ENCODE peak calls at places on chromosomes 16 and 17, in five cellular contexts. E, P, Y, B and K are unnamed samples. For H3K4me1, the result is how much of the 10 kb centered on the place peaks cover.

GRCh38 chr17:81719410-81720266 is 7.6 kb downstream of the SLC25A10 start:
- DNase-seq in E (no peak), P (no peak), Y (no peak), B (no peak), K (no peak)

GRCh38 chr17:5225668-5226457 is 8.8 kb downstream of the SCIMP start:
- DNase-seq in E (no peak), P (no peak), Y (peak), B (no peak), K (no peak)

GRCh38 chr17:59814685-59815084 is 78.1 kb downstream of the TUBD1 start:
- DNase-seq in E (no peak), P (no peak), Y (no peak), B (no peak), K (no peak)

GRCh38 chr16:67672739-67673662 is 6.4 kb downstream of the C16orf86 start:
- DNase-seq in E (peak), P (peak), Y (peak), B (peak), K (peak)

GRCh38 chr17:35807371-35808144 is 1.7 kb upstream of the TAF15 start:
- DNase-seq in E (no peak), P (peak), Y (peak), B (no peak), K (peak)

GRCh38 chr16:7161886-7162285 is 170.8 kb upstream of the RBFOX1 start:
- DNase-seq in E (no peak), P (no peak), Y (no peak), B (no peak), K (no peak)

GRCh38 chr16:53511403-53512280 is 8.6 kb upstream of the AKTIP start:
- DNase-seq in E (no peak), P (peak), Y (no peak), B (no peak), K (no peak)

GRCh38 chr17:59542960-59543635 is 22.3 kb upstream of the DHX40 start:
- DNase-seq in E (no peak), P (no peak), Y (no peak), B (no peak), K (no peak)

GRCh38 chr17:32488177-32488542 is 1.4 kb downstream of the CDK5R1 start:
- DNase-seq in E (no peak), P (no peak), Y (no peak), B (no peak), K (no peak)
- H3K4me3 ChIP-seq in E (peak), P (peak), Y (no peak), B (peak), K (peak)

DNA sequence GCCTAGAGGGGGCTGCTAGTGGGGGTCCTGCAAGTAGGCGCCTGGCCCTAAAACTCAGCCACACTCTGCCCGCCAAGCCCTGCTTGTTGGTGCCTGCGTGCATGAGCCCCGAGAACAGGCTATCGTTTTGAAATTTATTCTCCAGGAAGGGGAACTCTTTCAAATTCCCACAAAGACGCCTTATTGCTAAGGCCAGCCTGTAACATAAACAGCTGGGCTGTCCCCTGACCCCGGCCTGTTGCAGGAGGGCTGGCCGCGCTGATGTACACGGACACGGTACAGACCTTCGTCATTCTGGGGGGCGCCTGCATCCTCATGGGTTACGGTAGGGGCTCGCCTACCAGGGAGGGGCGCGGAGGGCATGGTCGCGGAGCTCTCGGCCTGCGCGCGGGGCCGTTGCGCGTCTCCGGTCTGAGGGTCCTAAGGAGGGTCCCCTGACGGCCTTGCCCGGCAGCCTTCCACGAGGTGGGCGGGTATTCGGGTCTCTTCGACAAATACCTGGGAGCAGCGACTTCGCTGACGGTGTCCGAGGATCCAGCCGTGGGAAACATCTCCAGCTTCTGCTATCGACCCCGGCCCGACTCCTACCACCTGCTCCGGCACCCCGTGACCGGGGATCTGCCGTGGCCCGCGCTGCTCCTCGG is 4.3 kb downstream of the SLC5A2 start:
- DNase-seq in E (no peak), P (no peak), Y (no peak), B (peak), K (no peak)
- TF ChIP-seq EZH2 in E (peak), P (no peak), Y (no peak), B (no peak), K (no peak)

GRCh38 chr16:4684763-4685162 is 8.6 kb upstream of the NUDT16L1 start:
- DNase-seq in E (no peak), P (peak), Y (no peak), B (no peak), K (no peak)
- H3K4me1 ChIP-seq in E (under half), P (under half), Y (under half), B (under half), K (under half)

GRCh38 chr16:28166394-28167208 is 45.2 kb downstream of the XPO6 start:
- DNase-seq in E (no peak), P (peak), Y (peak), B (no peak), K (peak)
- H3K4me3 ChIP-seq in E (no peak), P (no peak), Y (no peak), B (no peak), K (no peak)

DNA sequence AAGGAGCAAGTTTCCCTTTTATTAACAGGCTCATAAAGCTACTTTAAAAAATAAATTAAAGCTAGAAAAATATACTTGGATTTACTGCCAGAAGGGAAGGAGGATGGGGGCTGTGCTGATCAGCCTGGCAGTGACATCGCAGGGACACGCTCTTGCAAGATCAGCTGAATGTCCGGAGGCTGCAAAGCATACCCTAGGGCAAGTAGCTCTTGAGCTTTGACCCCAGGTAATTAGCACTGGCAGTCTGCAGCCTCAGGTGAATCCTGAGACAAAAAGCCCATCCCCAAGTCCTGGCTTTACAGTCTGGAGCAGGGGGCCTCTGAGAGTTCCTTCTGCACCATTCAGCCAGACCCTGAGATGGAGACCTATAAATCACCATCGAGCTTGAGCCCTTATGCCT is 131.8 kb downstream of the TMEM114 start:
- DNase-seq in E (no peak), P (no peak), Y (no peak), B (no peak), K (no peak)
- TF ChIP-seq EZH2 in E (no peak), P (no peak), Y (no peak), B (no peak), K (no peak)

GRCh38 chr16:71899171-71899570 is 3.8 kb downstream of the IST1 start:
- DNase-seq in E (no peak), P (no peak), Y (no peak), B (no peak), K (no peak)
- H3K4me1 ChIP-seq in E (under half), P (under half), Y (under half), B (under half), K (under half)

GRCh38 chr17:72942594-72942993 is 149.9 kb downstream of the SLC39A11 start:
- DNase-seq in E (no peak), P (no peak), Y (no peak), B (peak), K (no peak)
- H3K4me3 ChIP-seq in E (no peak), P (no peak), Y (no peak), B (no peak), K (no peak)